ENCODE peak calls at places on chromosomes 4 and X, in five cellular contexts. I, B, F, V and G are unnamed samples.

GRCh38 chr4:150216725-150217124 is 138.5 kb downstream of the DCLK2 start:
- DNase-seq in I (no peak), B (no peak), F (no peak), V (no peak), G (no peak)

GRCh38 chr4:114479595-114479994 is 119.0 kb upstream of the UGT8 start:
- DNase-seq in I (no peak), B (no peak), F (no peak), V (no peak), G (no peak)

GRCh38 chrX:51917600-51917999 is 24.2 kb downstream of the MAGED1 start:
- DNase-seq in I (no peak), B (no peak), F (no peak), V (no peak), G (no peak)

GRCh38 chr4:3879681-3880594 is 113.8 kb downstream of the ADRA2C start:
- DNase-seq in I (no peak), B (no peak), F (no peak), V (no peak), G (peak; percentile 61)

GRCh38 chr4:165512464-165512863 is 133.7 kb downstream of the CPE start:
- DNase-seq in I (no peak), B (no peak), F (no peak), V (no peak), G (no peak)

GRCh38 chr4:77500801-77501200 is 104.8 kb upstream of the CXCL13 start:
- DNase-seq in I (no peak), B (no peak), F (no peak), V (no peak), G (no peak)

GRCh38 chrX:21683910-21684309 is 25.8 kb upstream of the KLHL34 start:
- DNase-seq in I (peak; percentile 74), B (no peak), F (no peak), V (no peak), G (no peak)

GRCh38 chrX:29431895-29432294 is 783.5 kb upstream of the MAGEB2 start:
- DNase-seq in I (no peak), B (no peak), F (no peak), V (no peak), G (no peak)

GRCh38 chr4:106421441-106422296 is 53.1 kb upstream of the GIMD1 start:
- DNase-seq in I (peak; percentile 12), B (no peak), F (peak; percentile 11), V (no peak), G (no peak)

GRCh38 chr4:105240037-105240436 is 93.4 kb downstream of the TET2 start:
- DNase-seq in I (no peak), B (no peak), F (no peak), V (no peak), G (no peak)

GRCh38 chr4:8385611-8386010 is 54.9 kb downstream of the ACOX3 start:
- DNase-seq in I (no peak), B (no peak), F (no peak), V (no peak), G (no peak)

GRCh38 chr4:8876982-8877779 is 5.5 kb upstream of the HMX1 start:
- DNase-seq in I (no peak), B (no peak), F (no peak), V (no peak), G (peak; percentile 72)

GRCh38 chr4:118762753-118763477 is 73.0 kb downstream of the SEC24D start:
- DNase-seq in I (no peak), B (no peak), F (no peak), V (no peak), G (no peak)

GRCh38 chrX:82134378-82134777 is 932.5 kb downstream of the SH3BGRL start:
- DNase-seq in I (no peak), B (no peak), F (no peak), V (no peak), G (no peak)

GRCh38 chr4:23365086-23365485 is 524.8 kb downstream of the PPARGC1A start:
- DNase-seq in I (no peak), B (no peak), F (no peak), V (no peak), G (no peak)

GRCh38 chr4:76214269-76214628 is 625 bp upstream of the SCARB2 start:
- DNase-seq in I (no peak), B (no peak), F (no peak), V (peak; percentile 52), G (no peak)

GRCh38 chr4:141275834-141276233 is 55.1 kb downstream of the ZNF330 start:
- DNase-seq in I (peak; percentile 94), B (no peak), F (no peak), V (no peak), G (no peak)

GRCh38 chr4:182711211-182711610 is 206.0 kb downstream of the DCTD start:
- DNase-seq in I (peak; percentile 25), B (no peak), F (peak; percentile 29), V (no peak), G (no peak)

GRCh38 chrX:14022019-14022418 is 7.7 kb downstream of the GEMIN8 start:
- DNase-seq in I (no peak), B (no peak), F (no peak), V (no peak), G (no peak)

GRCh38 chr4:102869569-102870227 is 906 bp downstream of the CISD2 start:
- DNase-seq in I (peak; percentile 2), B (no peak), F (no peak), V (no peak), G (no peak)

GRCh38 chr4:143356493-143356892 is 19.8 kb downstream of the GAB1 start:
- DNase-seq in I (no peak), B (no peak), F (no peak), V (no peak), G (no peak)

GRCh38 chr4:124275-125081 is at the start of gene ZNF718:
- DNase-seq in I (peak; percentile 97), B (peak; percentile 97), F (peak; percentile 96), V (peak; percentile 97), G (peak; percentile 94)

GRCh38 chr4:2934077-2934812 is 29.0 kb downstream of the NOP14 start:
- DNase-seq in I (peak; percentile 24), B (no peak), F (no peak), V (no peak), G (no peak)

GRCh38 chr4:56979674-56980073 is 978 bp downstream of the POLR2B start:
- DNase-seq in I (peak; percentile 19), B (no peak), F (no peak), V (peak; percentile 32), G (no peak)
- H3K4me1 ChIP-seq in I (no peaks in the 10 kb centered on the region), B (peaks cover 3% of the 10 kb centered on the region), F (peaks cover 7% of the 10 kb centered on the region), V (no peaks in the 10 kb centered on the region), G (no peaks in the 10 kb centered on the region)

DNA sequence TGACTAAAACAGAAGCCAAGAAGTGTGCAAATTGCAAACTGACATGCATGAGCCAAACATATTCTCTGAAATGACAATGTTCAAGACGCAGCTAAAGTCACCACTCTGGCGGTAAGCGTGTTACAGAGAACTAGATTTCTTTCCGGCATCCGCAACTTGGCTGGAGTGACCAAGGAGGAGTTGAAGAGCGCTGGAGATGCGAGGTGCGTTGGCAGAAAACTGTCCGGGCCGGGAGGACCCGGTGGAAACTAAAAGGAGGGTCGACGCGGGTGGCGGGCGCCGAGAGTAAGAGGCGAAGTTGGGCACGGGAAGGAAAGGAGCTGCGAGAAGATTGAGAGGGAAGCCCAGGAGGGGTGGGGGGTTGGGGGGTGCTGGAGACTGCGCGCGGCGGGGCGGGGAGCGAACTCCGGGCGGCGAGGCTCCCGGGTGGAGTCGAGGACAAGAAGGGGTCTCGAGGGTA is 807 bp downstream of the SEL1L3 start:
- DNase-seq in I (peak; percentile 40), B (no peak), F (no peak), V (peak; percentile 48), G (peak; percentile 57)
- H3K18ac ChIP-seq in I (peak overlapping the region; percentile 8), B (peak overlapping the region; percentile 89), F (no peak overlapping the region), V (no peak overlapping the region), G (no peak overlapping the region)

DNA sequence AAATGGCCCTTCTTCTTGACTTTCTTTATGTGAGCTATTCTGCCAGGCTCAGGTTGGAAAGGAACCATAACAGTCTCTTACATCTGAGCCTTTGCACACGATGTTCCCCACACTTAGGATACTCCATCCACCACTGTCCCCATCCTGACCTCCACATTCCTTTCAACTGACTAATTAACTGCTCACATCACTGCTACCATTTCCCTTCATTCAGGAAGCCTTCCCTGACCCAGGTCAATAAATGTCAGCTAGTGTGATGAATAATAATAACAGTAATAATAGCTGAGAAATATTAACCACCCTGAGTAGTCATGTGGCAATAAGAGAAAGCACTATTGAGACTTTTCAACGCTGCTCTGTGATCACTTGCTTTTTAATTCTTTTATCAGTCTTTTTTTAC is 291.7 kb downstream of the KCNIP4 start:
- DNase-seq in I (no peak), B (no peak), F (no peak), V (no peak), G (no peak)
- H3K4me2 ChIP-seq in I (no peak overlapping the region), B (no peak overlapping the region), F (no peak overlapping the region), V (no peak overlapping the region), G (no peak overlapping the region)

GRCh38 chr4:25299476-25300203 is 12.9 kb upstream of the ZCCHC4 start:
- DNase-seq in I (no peak), B (no peak), F (peak; percentile 69), V (no peak), G (no peak)

GRCh38 chr4:25303578-25303977 is 9.0 kb upstream of the ZCCHC4 start:
- DNase-seq in I (no peak), B (no peak), F (no peak), V (no peak), G (no peak)

GRCh38 chr4:25306658-25307057 is 5.9 kb upstream of the ZCCHC4 start:
- DNase-seq in I (no peak), B (no peak), F (no peak), V (no peak), G (no peak)

GRCh38 chr4:25297528-25298242 is 14.9 kb upstream of the ZCCHC4 start:
- DNase-seq in I (no peak), B (no peak), F (no peak), V (no peak), G (no peak)

DNA sequence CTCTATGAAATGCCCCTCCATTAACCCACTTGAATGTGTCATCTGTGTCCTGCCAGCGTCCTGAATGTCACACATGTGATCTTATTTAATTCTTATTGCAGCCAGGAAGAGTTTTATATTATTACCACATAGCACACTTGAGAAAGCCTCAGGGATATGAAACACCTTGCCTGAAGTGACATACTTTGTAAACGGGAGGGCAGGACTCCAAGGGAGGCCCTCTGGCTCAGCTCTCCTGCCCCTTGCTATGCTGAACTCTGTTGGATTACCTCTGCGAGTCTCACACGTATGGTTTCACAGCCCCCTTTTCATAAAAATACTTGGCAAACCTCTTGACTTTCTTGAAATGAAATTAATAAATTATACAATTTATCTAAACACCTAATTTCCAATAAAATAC is 11.1 kb upstream of the ZCCHC4 start:
- DNase-seq in I (no peak), B (no peak), F (no peak), V (no peak), G (no peak)
- H3K4me1 ChIP-seq in I (no peaks in the 10 kb centered on the region), B (no peaks in the 10 kb centered on the region), F (peaks cover 2% of the 10 kb centered on the region), V (no peaks in the 10 kb centered on the region), G (no peaks in the 10 kb centered on the region)